ENCODE peak calls at places on chromosomes 11 and 22, in eight cellular contexts. One of them, this sample, is unnamed.
A peak's percentile ranks its signal among the peaks of the same experiment; 100 is the strongest.

GRCh38 chr11:41274831-41275230 is 184.6 kb downstream of the LRRC4C start:
- DNase-seq in transverse colon: no peak
- DNase-seq in IMR-90: no peak
- DNase-seq in tibial artery: no peak
- DNase-seq in hepatocyte: no peak
- DNase-seq in osteoblast: no peak
- DNase-seq in prostate gland: no peak
- DNase-seq in testis: no peak
- DNase-seq in this sample: no peak

GRCh38 chr11:95067042-95067827 is 516 bp downstream of the SRSF8 start:
- DNase-seq in osteoblast: peak; percentile 82
- DNase-seq in IMR-90: peak; percentile 72
- DNase-seq in hepatocyte: peak; percentile 91
- DNase-seq in prostate gland: peak; percentile 67
- DNase-seq in transverse colon: peak; percentile 85
- DNase-seq in testis: peak; percentile 85
- DNase-seq in tibial artery: peak; percentile 80
- DNase-seq in this sample: peak; percentile 79

GRCh38 chr11:62931501-62932278 is 10.5 kb upstream of the CHRM1 start:
- DNase-seq in osteoblast: no peak
- DNase-seq in IMR-90: no peak
- DNase-seq in testis: no peak
- DNase-seq in hepatocyte: no peak
- DNase-seq in prostate gland: no peak
- DNase-seq in tibial artery: no peak
- DNase-seq in transverse colon: no peak
- DNase-seq in this sample: no peak

GRCh38 chr11:80944758-80945157 is 1503.9 kb upstream of the TENM4 start:
- DNase-seq in transverse colon: no peak
- DNase-seq in IMR-90: no peak
- DNase-seq in hepatocyte: no peak
- DNase-seq in prostate gland: no peak
- DNase-seq in osteoblast: no peak
- DNase-seq in tibial artery: no peak
- DNase-seq in testis: no peak
- DNase-seq in this sample: no peak

GRCh38 chr11:76911415-76911808 is 50.7 kb downstream of the ACER3 start:
- DNase-seq in prostate gland: no peak
- DNase-seq in tibial artery: no peak
- DNase-seq in hepatocyte: no peak
- DNase-seq in osteoblast: no peak
- DNase-seq in IMR-90: no peak
- DNase-seq in testis: no peak
- DNase-seq in transverse colon: no peak
- DNase-seq in this sample: no peak

GRCh38 chr11:125168875-125169537 is 4.5 kb downstream of the PKNOX2 start:
- DNase-seq in transverse colon: no peak
- DNase-seq in prostate gland: no peak
- DNase-seq in testis: no peak
- DNase-seq in hepatocyte: peak; percentile 22
- DNase-seq in osteoblast: no peak
- DNase-seq in tibial artery: no peak
- DNase-seq in IMR-90: peak; percentile 31
- DNase-seq in this sample: no peak

GRCh38 chr11:35702126-35702525 is 39.6 kb downstream of the TRIM44 start:
- DNase-seq in prostate gland: no peak
- DNase-seq in testis: no peak
- DNase-seq in hepatocyte: no peak
- DNase-seq in tibial artery: no peak
- DNase-seq in IMR-90: no peak
- DNase-seq in transverse colon: no peak
- DNase-seq in osteoblast: no peak
- DNase-seq in this sample: no peak

GRCh38 chr11:44469412-44469811 is 96.1 kb upstream of the CD82 start:
- DNase-seq in tibial artery: no peak
- DNase-seq in transverse colon: no peak
- DNase-seq in testis: no peak
- DNase-seq in IMR-90: no peak
- DNase-seq in prostate gland: no peak
- DNase-seq in osteoblast: peak; percentile 65
- DNase-seq in hepatocyte: peak; percentile 57
- DNase-seq in this sample: no peak

GRCh38 chr11:1918436-1919315 is 827 bp upstream of the TNNT3 start:
- DNase-seq in transverse colon: no peak
- DNase-seq in tibial artery: no peak
- DNase-seq in IMR-90: no peak
- DNase-seq in hepatocyte: no peak
- DNase-seq in osteoblast: peak; percentile 89
- DNase-seq in prostate gland: no peak
- DNase-seq in testis: no peak
- DNase-seq in this sample: no peak

GRCh38 chr22:23187201-23187600 is 6.9 kb downstream of the BCR start:
- DNase-seq in osteoblast: no peak
- DNase-seq in hepatocyte: no peak
- DNase-seq in prostate gland: no peak
- DNase-seq in testis: no peak
- DNase-seq in transverse colon: no peak
- DNase-seq in IMR-90: no peak
- DNase-seq in tibial artery: no peak
- DNase-seq in this sample: no peak

GRCh38 chr22:23184100-23184763 is 3.9 kb downstream of the BCR start:
- DNase-seq in hepatocyte: no peak
- DNase-seq in IMR-90: no peak
- DNase-seq in prostate gland: no peak
- DNase-seq in transverse colon: no peak
- DNase-seq in tibial artery: no peak
- DNase-seq in testis: no peak
- DNase-seq in osteoblast: no peak
- DNase-seq in this sample: no peak

GRCh38 chr22:23183107-23183698 is 2.9 kb downstream of the BCR start:
- DNase-seq in transverse colon: peak; percentile 52
- DNase-seq in IMR-90: peak; percentile 66
- DNase-seq in osteoblast: peak; percentile 94
- DNase-seq in prostate gland: peak; percentile 58
- DNase-seq in hepatocyte: peak; percentile 74
- DNase-seq in tibial artery: peak; percentile 60
- DNase-seq in testis: peak; percentile 81
- DNase-seq in this sample: peak; percentile 43

GRCh38 chr22:23182289-23183106 is 2.2 kb downstream of the BCR start:
- DNase-seq in IMR-90: peak; percentile 19
- DNase-seq in osteoblast: peak; percentile 90
- DNase-seq in transverse colon: no peak
- DNase-seq in testis: no peak
- DNase-seq in hepatocyte: peak; percentile 56
- DNase-seq in tibial artery: no peak
- DNase-seq in prostate gland: peak; percentile 61
- DNase-seq in this sample: peak; percentile 52

GRCh38 chr22:23184764-23185113 is 4.4 kb downstream of the BCR start:
- DNase-seq in hepatocyte: no peak
- DNase-seq in testis: no peak
- DNase-seq in transverse colon: no peak
- DNase-seq in tibial artery: no peak
- DNase-seq in prostate gland: no peak
- DNase-seq in osteoblast: no peak
- DNase-seq in IMR-90: no peak
- DNase-seq in this sample: no peak
- H3K4me1 ChIP-seq in hepatocyte: peaks cover 42% of the 10 kb centered on the region
- H3K4me1 ChIP-seq in testis: peaks cover 35% of the 10 kb centered on the region
- H3K4me1 ChIP-seq in transverse colon: peaks cover 32% of the 10 kb centered on the region
- H3K4me1 ChIP-seq in tibial artery: peaks cover 80% of the 10 kb centered on the region
- H3K4me1 ChIP-seq in prostate gland: peaks cover 16% of the 10 kb centered on the region
- H3K4me1 ChIP-seq in osteoblast: peaks cover 46% of the 10 kb centered on the region
- H3K4me1 ChIP-seq in IMR-90: peaks cover 34% of the 10 kb centered on the region
- H3K4me1 ChIP-seq in this sample: peaks cover 37% of the 10 kb centered on the region

DNA sequence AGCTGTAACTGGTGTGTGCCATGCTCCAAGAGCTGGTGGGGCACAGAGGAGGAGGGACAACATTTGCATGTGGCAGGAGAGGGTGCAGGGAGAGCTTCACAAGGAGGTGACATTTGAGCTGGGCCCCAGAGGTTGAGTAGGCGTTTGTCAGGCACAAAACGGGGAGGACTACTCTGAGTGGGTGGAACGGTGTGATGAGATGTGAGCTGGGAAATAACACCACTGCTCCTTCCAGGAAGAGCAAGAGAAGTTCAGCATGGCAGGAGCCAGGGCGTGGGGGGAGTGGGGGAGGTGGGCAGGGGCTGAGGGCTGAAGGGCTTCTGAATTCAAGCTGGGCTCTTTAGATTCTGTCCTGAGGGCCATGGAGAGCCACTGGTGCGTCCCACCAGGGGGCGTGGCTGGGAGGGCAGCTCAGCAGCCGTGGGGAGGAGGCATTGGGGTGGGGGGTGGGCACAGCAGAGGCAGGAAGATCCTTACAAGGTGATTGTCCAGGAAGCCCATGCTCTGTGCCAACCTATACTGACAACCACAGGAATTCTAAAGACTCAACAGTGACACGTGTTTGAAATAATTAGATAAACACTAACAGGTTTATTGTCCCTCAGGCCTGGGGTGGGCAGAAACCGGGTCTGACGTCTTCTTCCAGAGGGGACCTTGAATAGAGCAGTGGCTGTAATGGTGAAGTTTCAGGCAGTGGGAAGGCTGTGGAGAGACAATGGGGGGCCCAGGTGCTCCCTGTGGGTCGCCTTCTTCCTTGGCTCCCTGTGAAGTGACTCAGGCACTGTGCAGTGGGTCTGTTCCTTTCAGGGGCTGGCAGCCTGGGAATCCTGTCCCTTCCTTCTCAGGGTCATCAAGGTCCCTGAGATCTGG is 54.4 kb downstream of the OTOG start:
- DNase-seq in tibial artery: no peak
- DNase-seq in IMR-90: no peak
- DNase-seq in osteoblast: peak; percentile 66
- DNase-seq in prostate gland: no peak
- DNase-seq in testis: peak; percentile 5
- DNase-seq in transverse colon: no peak
- DNase-seq in hepatocyte: no peak
- DNase-seq in this sample: no peak
- TF ChIP-seq CTCF in tibial artery: no peak
- TF ChIP-seq CTCF in IMR-90: no peak
- TF ChIP-seq CTCF in osteoblast: no peak
- TF ChIP-seq CTCF in prostate gland: no peak
- TF ChIP-seq CTCF in testis: no peak
- TF ChIP-seq CTCF in transverse colon: no peak
- TF ChIP-seq CTCF in hepatocyte: no peak
- TF ChIP-seq CTCF in this sample: no peak

DNA sequence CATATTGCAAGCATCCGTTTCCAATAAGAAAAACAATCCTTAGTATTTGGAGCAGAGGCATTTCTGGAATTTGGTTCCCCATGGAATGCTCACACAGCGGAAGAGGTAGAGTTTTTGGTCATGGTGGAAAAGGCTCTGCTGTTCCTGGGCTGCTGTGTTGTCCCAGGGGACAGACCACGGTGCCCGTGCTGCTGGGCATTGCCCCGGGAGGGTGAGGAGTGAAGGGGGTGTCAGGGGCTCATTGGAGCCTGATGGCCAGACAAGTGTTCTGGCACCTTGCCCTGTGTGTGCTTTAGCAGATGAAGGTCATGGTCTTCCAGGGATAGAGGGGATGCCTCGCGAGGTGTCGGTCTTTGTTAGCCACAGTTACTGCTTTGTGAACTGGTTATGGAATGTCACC is 61.2 kb downstream of the MPPED1 start:
- DNase-seq in tibial artery: no peak
- DNase-seq in testis: no peak
- DNase-seq in osteoblast: no peak
- DNase-seq in prostate gland: no peak
- DNase-seq in IMR-90: no peak
- DNase-seq in transverse colon: no peak
- DNase-seq in hepatocyte: no peak
- DNase-seq in this sample: no peak
- H3K4me1 ChIP-seq in tibial artery: no peaks in the 10 kb centered on the region
- H3K4me1 ChIP-seq in testis: peaks cover 3% of the 10 kb centered on the region
- H3K4me1 ChIP-seq in osteoblast: no peaks in the 10 kb centered on the region
- H3K4me1 ChIP-seq in prostate gland: no peaks in the 10 kb centered on the region
- H3K4me1 ChIP-seq in IMR-90: no peaks in the 10 kb centered on the region
- H3K4me1 ChIP-seq in transverse colon: no peaks in the 10 kb centered on the region
- H3K4me1 ChIP-seq in hepatocyte: no peaks in the 10 kb centered on the region
- H3K4me1 ChIP-seq in this sample: no peaks in the 10 kb centered on the region

GRCh38 chr22:40153186-40153585 is 24.5 kb upstream of the TNRC6B start:
- DNase-seq in osteoblast: no peak
- DNase-seq in IMR-90: no peak
- DNase-seq in testis: no peak
- DNase-seq in hepatocyte: no peak
- DNase-seq in tibial artery: no peak
- DNase-seq in prostate gland: no peak
- DNase-seq in transverse colon: no peak
- DNase-seq in this sample: no peak

GRCh38 chr22:40157546-40157945 is 20.2 kb upstream of the TNRC6B start:
- DNase-seq in hepatocyte: no peak
- DNase-seq in osteoblast: no peak
- DNase-seq in IMR-90: no peak
- DNase-seq in prostate gland: no peak
- DNase-seq in tibial artery: no peak
- DNase-seq in testis: no peak
- DNase-seq in transverse colon: peak; percentile 34
- DNase-seq in this sample: no peak

GRCh38 chr22:40161182-40161581 is 16.5 kb upstream of the TNRC6B start:
- DNase-seq in prostate gland: no peak
- DNase-seq in testis: no peak
- DNase-seq in IMR-90: no peak
- DNase-seq in hepatocyte: no peak
- DNase-seq in osteoblast: no peak
- DNase-seq in tibial artery: no peak
- DNase-seq in transverse colon: no peak
- DNase-seq in this sample: no peak

GRCh38 chr22:40153705-40154104 is 24.0 kb upstream of the TNRC6B start:
- DNase-seq in prostate gland: no peak
- DNase-seq in osteoblast: no peak
- DNase-seq in tibial artery: no peak
- DNase-seq in IMR-90: no peak
- DNase-seq in testis: no peak
- DNase-seq in transverse colon: no peak
- DNase-seq in hepatocyte: no peak
- DNase-seq in this sample: no peak

DNA sequence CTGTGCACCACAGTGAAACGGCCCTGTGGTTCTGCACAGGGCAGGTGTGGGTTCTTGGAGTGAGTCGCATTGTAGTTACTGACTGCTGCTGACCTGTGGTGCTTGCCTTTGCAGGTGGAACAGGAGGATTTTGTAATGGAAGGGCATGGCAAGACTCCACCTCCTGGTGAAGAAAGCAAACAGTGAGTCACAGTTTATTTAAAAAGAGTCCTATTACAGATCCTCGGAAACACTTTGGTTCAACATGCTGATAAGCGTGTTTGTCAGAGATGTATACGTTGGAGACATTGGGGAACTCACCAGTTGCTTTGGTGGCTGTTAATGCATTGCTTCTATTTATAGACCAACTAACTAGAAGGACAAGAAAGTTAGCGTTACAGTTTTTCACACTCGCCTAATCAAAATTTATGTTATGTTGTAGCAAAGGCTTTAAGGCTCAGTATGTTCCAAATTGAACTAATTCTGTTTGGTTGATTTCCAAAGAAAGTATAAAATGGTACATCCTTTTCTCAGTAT is 21.7 kb upstream of the TNRC6B start:
- DNase-seq in tibial artery: no peak
- DNase-seq in transverse colon: peak; percentile 57
- DNase-seq in hepatocyte: peak; percentile 77
- DNase-seq in IMR-90: peak; percentile 85
- DNase-seq in osteoblast: peak; percentile 60
- DNase-seq in testis: no peak
- DNase-seq in prostate gland: peak; percentile 72
- DNase-seq in this sample: no peak
- TF ChIP-seq CTCF in tibial artery: no peak
- TF ChIP-seq CTCF in transverse colon: no peak
- TF ChIP-seq CTCF in hepatocyte: no peak
- TF ChIP-seq CTCF in IMR-90: peak; percentile 15
- TF ChIP-seq CTCF in osteoblast: peak; percentile 16
- TF ChIP-seq CTCF in testis: no peak
- TF ChIP-seq CTCF in prostate gland: no peak
- TF ChIP-seq CTCF in this sample: peak; percentile 37